ENCODE peak calls at places on chromosomes 1 and 21, in nine cellular contexts. F is stimulated activated CD8-positive, alpha-beta memory T cell treated with anti-CD3 and anti-CD28 coated beads, Interleukin-15, amount 100 ng/mL, for 1 hour; Q is activated T-cell treated with anti-CD3 and anti-CD28 coated beads, Interleukin-2, amount 50 U/mL, for 48 hours; N is AG10803; A is heart left ventricle; B is anterior cingulate cortex; H is effector memory CD8-positive, alpha-beta T cell; C is CD4-positive, alpha-beta T cell; S is A549. P is an unnamed sample.

GRCh38 chr1:45880930-45881329 is 77.5 kb downstream of the MAST2 start:
- DNase-seq in F (no peak), Q (no peak), N (peak; percentile 62), A (no peak), B (no peak), H (no peak), C (no peak), S (no peak), P (no peak)

GRCh38 chr1:78226784-78227183 is 181.0 kb downstream of the GIPC2 start:
- DNase-seq in F (no peak), Q (no peak), N (no peak), A (no peak), B (no peak), H (no peak), C (no peak), S (no peak), P (no peak)

GRCh38 chr1:64471218-64471719 is 1.3 kb downstream of the CACHD1 start:
- DNase-seq in F (no peak), Q (peak; percentile 51), N (peak; percentile 13), A (peak; percentile 74), B (no peak), H (no peak), C (no peak), S (no peak), P (no peak)

GRCh38 chr21:40567511-40567910 is 279.4 kb downstream of the DSCAM start:
- DNase-seq in F (no peak), Q (no peak), N (no peak), A (no peak), B (no peak), H (no peak), C (no peak), S (no peak), P (no peak)

GRCh38 chr1:106944721-106945120 is 111.8 kb upstream of the PRMT6 start:
- DNase-seq in F (no peak), Q (no peak), N (no peak), A (no peak), B (no peak), H (no peak), C (no peak), S (no peak), P (no peak)

GRCh38 chr1:114153621-114154145 is at the start of gene SYT6:
- DNase-seq in F (no peak), Q (peak; percentile 29), N (no peak), A (no peak), B (no peak), H (peak; percentile 8), C (no peak), S (no peak), P (peak; percentile 23)

GRCh38 chr1:183101841-183102276 is 78.6 kb downstream of the LAMC1 start:
- DNase-seq in F (no peak), Q (no peak), N (peak; percentile 41), A (no peak), B (no peak), H (no peak), C (no peak), S (no peak), P (no peak)

GRCh38 chr21:42631142-42631541 is 22.3 kb upstream of the PDE9A start:
- DNase-seq in F (no peak), Q (no peak), N (no peak), A (no peak), B (no peak), H (no peak), C (no peak), S (no peak), P (no peak)

GRCh38 chr1:11904978-11905377 is 21.2 kb downstream of the KIAA2013 start:
- DNase-seq in F (no peak), Q (no peak), N (no peak), A (no peak), B (no peak), H (no peak), C (no peak), S (no peak), P (no peak)

GRCh38 chr1:196180847-196181593 is 427.2 kb downstream of the KCNT2 start:
- DNase-seq in F (no peak), Q (no peak), N (peak; percentile 86), A (no peak), B (no peak), H (no peak), C (no peak), S (peak; percentile 13), P (no peak)

GRCh38 chr1:162171078-162171477 is 101.6 kb downstream of the NOS1AP start:
- DNase-seq in F (no peak), Q (no peak), N (peak; percentile 5), A (no peak), B (no peak), H (no peak), C (no peak), S (no peak), P (no peak)

GRCh38 chr1:25174363-25174729 is 58.0 kb downstream of the SYF2 start:
- DNase-seq in F (no peak), Q (no peak), N (no peak), A (no peak), B (no peak), H (no peak), C (no peak), S (no peak), P (no peak)

GRCh38 chr1:167899253-167899681 is 14.7 kb downstream of the ADCY10 start:
- DNase-seq in F (no peak), Q (no peak), N (peak; percentile 77), A (no peak), B (peak; percentile 15), H (no peak), C (no peak), S (no peak), P (no peak)

GRCh38 chr1:92277105-92277504 is 21.7 kb downstream of the GLMN start:
- DNase-seq in F (no peak), Q (no peak), N (peak; percentile 40), A (no peak), B (no peak), H (no peak), C (no peak), S (no peak), P (no peak)

GRCh38 chr1:201377611-201378092 is at the start of gene TNNT2:
- DNase-seq in F (no peak), Q (no peak), N (no peak), A (peak; percentile 81), B (no peak), H (no peak), C (no peak), S (no peak), P (no peak)

GRCh38 chr1:77498918-77499317 is 183.5 kb downstream of the ZZZ3 start:
- DNase-seq in F (no peak), Q (no peak), N (peak; percentile 15), A (no peak), B (no peak), H (no peak), C (no peak), S (no peak), P (no peak)

GRCh38 chr1:112242470-112242869 is 153.5 kb upstream of the CTTNBP2NL start:
- DNase-seq in F (no peak), Q (no peak), N (no peak), A (no peak), B (no peak), H (no peak), C (no peak), S (no peak), P (no peak)

GRCh38 chr1:103309761-103310160 is 201.4 kb upstream of the COL11A1 start:
- DNase-seq in F (no peak), Q (no peak), N (no peak), A (no peak), B (no peak), H (no peak), C (no peak), S (no peak), P (no peak)

GRCh38 chr21:42833439-42833815 is 45.9 kb downstream of the WDR4 start:
- DNase-seq in F (no peak), Q (peak; percentile 77), N (no peak), A (no peak), B (no peak), H (peak; percentile 26), C (peak; percentile 38), S (peak; percentile 38), P (no peak)

GRCh38 chr1:25168193-25169071 is 63.9 kb downstream of the SYF2 start:
- DNase-seq in F (no peak), Q (no peak), N (no peak), A (no peak), B (no peak), H (no peak), C (no peak), S (no peak), P (no peak)